ENCODE peak calls at places on chromosomes 7 and 10, in eight cellular contexts. O is GM10248, K is A549, B is colonic mucosa, F is GM12865, P is brain microvascular endothelial cell, S is fibroblast of lung, J is BE2C. I is an unnamed sample.

GRCh38 chr7:152414779-152415178 is 21.0 kb downstream of the KMT2C start:
- DNase-seq in O (no peak), K (no peak), B (no peak), F (no peak), P (no peak), S (no peak), J (no peak), I (no peak)

GRCh38 chr10:76287856-76288255 is 856.4 kb downstream of the LRMDA start:
- DNase-seq in O (no peak), K (no peak), B (no peak), F (no peak), P (no peak), S (peak; percentile 75), J (no peak), I (no peak)

GRCh38 chr10:122060250-122060649 is 71.3 kb downstream of the TACC2 start:
- DNase-seq in O (no peak), K (no peak), B (peak; percentile 45), F (no peak), P (peak; percentile 10), S (peak; percentile 31), J (no peak), I (no peak)

GRCh38 chr7:44622342-44623151 is 16.1 kb downstream of the OGDH start:
- DNase-seq in O (peak; percentile 50), K (no peak), B (no peak), F (peak; percentile 81), P (no peak), S (peak; percentile 46), J (no peak), I (no peak)

GRCh38 chr10:34732926-34733325 is 82.2 kb downstream of the PARD3 start:
- DNase-seq in O (no peak), K (peak; percentile 44), B (no peak), F (peak; percentile 8), P (no peak), S (no peak), J (peak; percentile 16), I (no peak)

GRCh38 chr7:158237672-158238335 is 349.8 kb downstream of the PTPRN2 start:
- DNase-seq in O (no peak), K (no peak), B (no peak), F (no peak), P (no peak), S (no peak), J (no peak), I (no peak)

GRCh38 chr10:3825862-3826351 is 40.9 kb upstream of the KLF6 start:
- DNase-seq in O (no peak), K (no peak), B (no peak), F (no peak), P (no peak), S (no peak), J (no peak), I (no peak)

GRCh38 chr7:83148776-83149175 is 13.9 kb downstream of the PCLO start:
- DNase-seq in O (no peak), K (peak; percentile 10), B (no peak), F (no peak), P (peak; percentile 28), S (peak; percentile 10), J (no peak), I (no peak)

GRCh38 chr7:32921896-32922295 is 30.3 kb upstream of the KBTBD2 start:
- DNase-seq in O (no peak), K (no peak), B (no peak), F (no peak), P (no peak), S (no peak), J (no peak), I (no peak)

GRCh38 chr10:125028291-125028867 is 86.5 kb downstream of the ZRANB1 start:
- DNase-seq in O (no peak), K (no peak), B (no peak), F (no peak), P (no peak), S (no peak), J (no peak), I (no peak)

GRCh38 chr10:125591846-125592245 is 91.1 kb downstream of the TEX36 start:
- DNase-seq in O (no peak), K (no peak), B (no peak), F (no peak), P (no peak), S (no peak), J (no peak), I (no peak)

GRCh38 chr7:13878154-13878553 is 111.3 kb downstream of the ETV1 start:
- DNase-seq in O (no peak), K (no peak), B (no peak), F (no peak), P (no peak), S (no peak), J (no peak), I (no peak)

GRCh38 chr10:85741626-85742300 is 624.8 kb downstream of the GRID1 start:
- DNase-seq in O (peak; percentile 31), K (no peak), B (no peak), F (peak; percentile 59), P (no peak), S (no peak), J (no peak), I (no peak)

GRCh38 chr7:154832557-154833138 is 170.3 kb downstream of the PAXIP1 start:
- DNase-seq in O (peak; percentile 37), K (peak; percentile 22), B (peak; percentile 55), F (peak; percentile 41), P (no peak), S (no peak), J (peak; percentile 57), I (no peak)

GRCh38 chr10:44817961-44818649 is 93.0 kb upstream of the TMEM72 start:
- DNase-seq in O (no peak), K (no peak), B (no peak), F (no peak), P (no peak), S (no peak), J (no peak), I (no peak)

GRCh38 chr7:2947381-2947780 is 96.3 kb downstream of the CARD11 start:
- DNase-seq in O (no peak), K (no peak), B (no peak), F (no peak), P (no peak), S (no peak), J (no peak), I (no peak)

GRCh38 chr7:42232275-42232674 is 4.7 kb downstream of the GLI3 start:
- DNase-seq in O (no peak), K (no peak), B (no peak), F (no peak), P (no peak), S (peak; percentile 56), J (no peak), I (peak; percentile 22)

GRCh38 chr10:132448248-132448731 is 51.3 kb downstream of the PWWP2B start:
- DNase-seq in O (peak; percentile 75), K (peak; percentile 66), B (peak; percentile 91), F (peak; percentile 28), P (no peak), S (peak; percentile 42), J (peak; percentile 64), I (no peak)

GRCh38 chr10:48430402-48430993 is 124.0 kb downstream of the MAPK8 start:
- DNase-seq in O (no peak), K (no peak), B (no peak), F (no peak), P (no peak), S (no peak), J (no peak), I (no peak)

GRCh38 chr10:1274098-1274745 is 218.0 kb downstream of the WDR37 start:
- DNase-seq in O (no peak), K (no peak), B (no peak), F (no peak), P (peak; percentile 10), S (no peak), J (no peak), I (no peak)

GRCh38 chr7:144256112-144256511 is 8.5 kb downstream of the OR2A7 start:
- DNase-seq in O (no peak), K (no peak), B (no peak), F (peak; percentile 0), P (no peak), S (peak; percentile 75), J (no peak), I (no peak)

GRCh38 chr7:50851451-50851850 is 68.8 kb upstream of the GRB10 start:
- DNase-seq in O (no peak), K (no peak), B (no peak), F (no peak), P (no peak), S (peak; percentile 18), J (no peak), I (no peak)

GRCh38 chr10:63156236-63156635 is 23.1 kb downstream of the NRBF2 start:
- DNase-seq in O (no peak), K (no peak), B (no peak), F (no peak), P (no peak), S (no peak), J (no peak), I (no peak)
- TF ChIP-seq CTCF in O (no peak), K (no peak), B (no peak), F (no peak), P (no peak), S (no peak), J (no peak), I (no peak)

DNA sequence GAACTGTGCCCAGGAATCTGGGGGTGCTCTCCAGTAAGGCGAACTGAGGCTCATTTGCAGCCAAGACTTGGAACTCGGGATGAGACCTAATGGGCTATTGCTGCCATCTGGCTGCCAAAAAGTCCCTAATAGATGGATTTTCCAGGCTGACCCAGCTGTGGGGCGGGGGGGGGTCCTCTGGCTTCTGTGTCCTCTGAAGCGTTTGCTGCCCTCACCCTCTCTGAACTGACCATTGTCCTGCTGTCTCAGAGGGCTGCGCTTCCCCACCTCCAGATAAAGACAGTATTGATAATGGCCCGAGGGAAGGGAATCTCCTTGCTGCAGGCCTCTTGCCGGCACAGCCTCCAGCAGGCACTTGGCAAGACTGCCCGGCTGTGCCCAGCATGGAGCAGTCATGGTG is 46.6 kb downstream of the CLEC2L start:
- DNase-seq in O (no peak), K (no peak), B (no peak), F (no peak), P (no peak), S (no peak), J (no peak), I (no peak)
- TF ChIP-seq CTCF in O (no peak), K (peak; percentile 10), B (no peak), F (no peak), P (peak; percentile 19), S (no peak), J (peak; percentile 18), I (no peak)

DNA sequence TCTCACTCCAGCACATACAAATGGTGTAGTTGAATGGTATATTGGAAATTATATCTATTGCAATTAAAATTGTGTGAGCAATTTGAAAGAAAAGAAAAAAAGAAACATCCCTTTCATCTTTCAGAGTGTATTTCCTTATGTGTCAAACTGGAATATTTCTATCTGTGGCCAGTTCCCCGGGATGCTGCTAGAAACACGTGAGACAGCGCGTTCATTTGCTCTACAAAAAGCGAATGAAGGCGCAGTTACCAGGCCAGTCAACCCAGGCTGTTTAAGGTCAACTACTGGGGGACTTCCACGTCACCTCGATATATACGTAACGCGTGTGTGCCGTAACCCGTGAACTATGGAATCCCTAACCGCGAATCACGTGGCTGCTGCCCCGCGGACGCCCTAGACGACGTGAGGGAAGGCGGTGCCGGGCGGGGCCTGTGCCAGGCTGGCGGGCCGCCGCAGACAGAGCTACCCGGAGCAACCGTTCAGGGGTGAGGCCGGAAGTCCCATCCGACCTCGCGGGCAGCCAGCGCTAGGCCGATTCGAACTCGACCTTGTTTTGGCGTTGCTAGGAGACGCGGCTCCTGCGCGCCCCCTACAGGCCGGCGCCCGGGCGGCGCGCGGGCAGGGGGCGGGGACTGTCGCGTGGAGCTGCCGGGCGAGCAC is 1.1 kb upstream of the ARL4A start:
- DNase-seq in O (peak; percentile 88), K (peak; percentile 91), B (peak; percentile 97), F (peak; percentile 96), P (peak; percentile 79), S (peak; percentile 94), J (peak; percentile 96), I (peak; percentile 93)
- TF ChIP-seq CTCF in O (peak; percentile 91), K (peak; percentile 82), B (peak; percentile 92), F (peak; percentile 91), P (peak; percentile 59), S (peak; percentile 37), J (peak; percentile 64), I (peak; percentile 95)

GRCh38 chr7:747186-747585 is 20.1 kb upstream of the PRKAR1B start:
- DNase-seq in O (no peak), K (no peak), B (no peak), F (no peak), P (no peak), S (no peak), J (no peak), I (no peak)
- TF ChIP-seq CTCF in O (no peak), K (no peak), B (no peak), F (no peak), P (no peak), S (no peak), J (no peak), I (no peak)

I was measured in neural crest cell.